ENCODE peak calls at places on chromosomes 5 and 9, in five cellular contexts. M is breast epithelium, W is spleen, R is K562, O is GM23338. H is an unnamed sample.

GRCh38 chr5:93209476-93209875 is 371.5 kb downstream of the NR2F1-AS1 start:
- DNase-seq in M (no peak), W (no peak), R (no peak), O (no peak), H (no peak)

GRCh38 chr9:135090547-135090946 is 3.1 kb downstream of the OLFM1 start:
- DNase-seq in M (no peak), W (no peak), R (no peak), O (no peak), H (no peak)

GRCh38 chr5:154342211-154342610 is 103.6 kb upstream of the SAP30L start:
- DNase-seq in M (no peak), W (no peak), R (no peak), O (no peak), H (no peak)

GRCh38 chr9:27765931-27766835 is 192.9 kb upstream of the C9orf72 start:
- DNase-seq in M (no peak), W (no peak), R (no peak), O (no peak), H (no peak)

GRCh38 chr9:136081113-136081825 is 13.8 kb downstream of the NACC2 start:
- DNase-seq in M (no peak), W (peak), R (no peak), O (no peak), H (no peak)

GRCh38 chr9:129930743-129931142 is 95.5 kb downstream of the USP20 start:
- DNase-seq in M (no peak), W (no peak), R (no peak), O (no peak), H (no peak)

GRCh38 chr9:112033237-112034215 is 136.9 kb downstream of the UGCG start:
- DNase-seq in M (no peak), W (no peak), R (no peak), O (no peak), H (no peak)

GRCh38 chr5:96640696-96641095 is 21.5 kb upstream of the CAST start:
- DNase-seq in M (no peak), W (no peak), R (no peak), O (no peak), H (no peak)

GRCh38 chr5:83701886-83702285 is 18.8 kb downstream of the HAPLN1 start:
- DNase-seq in M (no peak), W (no peak), R (no peak), O (no peak), H (no peak)

GRCh38 chr5:109049565-109049964 is 301.9 kb downstream of the FER start:
- DNase-seq in M (no peak), W (no peak), R (no peak), O (no peak), H (no peak)

GRCh38 chr5:78269088-78269703 is 25.3 kb downstream of the AP3B1 start:
- DNase-seq in M (no peak), W (no peak), R (no peak), O (peak), H (peak)

GRCh38 chr5:5360878-5361520 is 61.5 kb upstream of the ICE1 start:
- DNase-seq in M (no peak), W (no peak), R (no peak), O (no peak), H (no peak)

GRCh38 chr9:115209601-115210306 is 91.8 kb upstream of the TNC start:
- DNase-seq in M (no peak), W (no peak), R (no peak), O (no peak), H (no peak)

GRCh38 chr9:115204827-115205506 is 87.0 kb upstream of the TNC start:
- DNase-seq in M (no peak), W (no peak), R (no peak), O (no peak), H (no peak)

GRCh38 chr9:115208503-115208902 is 90.5 kb upstream of the TNC start:
- DNase-seq in M (no peak), W (no peak), R (no peak), O (no peak), H (no peak)

GRCh38 chr9:115210699-115211098 is 92.7 kb upstream of the TNC start:
- DNase-seq in M (no peak), W (no peak), R (no peak), O (no peak), H (no peak)

DNA sequence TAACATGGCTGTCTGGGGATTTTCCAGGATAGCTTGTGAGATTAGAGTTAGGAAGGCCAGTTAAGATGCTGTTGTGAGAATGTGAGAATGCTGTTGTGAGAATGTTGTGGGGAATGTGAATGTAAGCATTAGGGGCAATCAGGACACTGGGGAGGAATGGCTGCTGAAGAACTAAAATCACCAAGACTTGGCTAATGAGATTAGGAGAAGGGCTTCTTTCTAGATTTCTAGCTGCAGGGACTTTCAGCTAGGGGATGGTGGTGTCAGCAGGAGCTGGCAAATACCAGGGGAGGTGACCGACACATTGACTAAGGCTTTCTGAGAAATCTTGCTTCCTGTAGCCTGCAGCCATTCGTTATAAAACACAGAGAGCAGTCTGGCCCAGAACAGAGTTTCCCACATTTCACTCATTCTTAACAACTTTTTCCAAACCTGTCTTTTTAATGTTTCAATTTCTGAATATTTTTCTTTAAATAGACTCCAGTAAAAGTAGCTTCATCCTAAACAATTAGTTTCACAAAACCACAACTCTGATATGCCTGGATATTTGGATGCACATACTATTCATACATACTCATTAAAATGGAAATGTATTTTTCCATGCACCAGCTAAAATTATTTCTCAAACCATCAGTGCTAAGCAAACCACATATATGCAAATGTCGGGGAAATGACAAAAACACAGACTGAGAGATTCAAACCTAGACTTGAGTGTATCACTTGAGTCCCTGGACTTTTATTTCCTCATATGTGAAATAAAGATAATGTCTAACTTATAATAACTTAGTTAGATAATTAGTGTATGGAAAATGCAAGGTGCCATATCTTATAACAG is 89.3 kb upstream of the TNC start:
- DNase-seq in M (no peak), W (no peak), R (no peak), O (no peak), H (no peak)
- TF ChIP-seq POLR2AphosphoS5 in M (no peak), W (no peak), R (no peak), O (no peak), H (no peak)

GRCh38 chr5:310516-310915 is 11.0 kb upstream of the AHRR start:
- DNase-seq in M (no peak), W (no peak), R (no peak), O (no peak), H (no peak)

GRCh38 chr5:310941-311434 is 10.5 kb upstream of the AHRR start:
- DNase-seq in M (peak), W (no peak), R (no peak), O (no peak), H (peak)

GRCh38 chr5:307794-308579 is 13.5 kb upstream of the AHRR start:
- DNase-seq in M (no peak), W (no peak), R (no peak), O (no peak), H (no peak)

GRCh38 chr5:307306-307705 is 14.2 kb upstream of the AHRR start:
- DNase-seq in M (no peak), W (no peak), R (no peak), O (no peak), H (no peak)

DNA sequence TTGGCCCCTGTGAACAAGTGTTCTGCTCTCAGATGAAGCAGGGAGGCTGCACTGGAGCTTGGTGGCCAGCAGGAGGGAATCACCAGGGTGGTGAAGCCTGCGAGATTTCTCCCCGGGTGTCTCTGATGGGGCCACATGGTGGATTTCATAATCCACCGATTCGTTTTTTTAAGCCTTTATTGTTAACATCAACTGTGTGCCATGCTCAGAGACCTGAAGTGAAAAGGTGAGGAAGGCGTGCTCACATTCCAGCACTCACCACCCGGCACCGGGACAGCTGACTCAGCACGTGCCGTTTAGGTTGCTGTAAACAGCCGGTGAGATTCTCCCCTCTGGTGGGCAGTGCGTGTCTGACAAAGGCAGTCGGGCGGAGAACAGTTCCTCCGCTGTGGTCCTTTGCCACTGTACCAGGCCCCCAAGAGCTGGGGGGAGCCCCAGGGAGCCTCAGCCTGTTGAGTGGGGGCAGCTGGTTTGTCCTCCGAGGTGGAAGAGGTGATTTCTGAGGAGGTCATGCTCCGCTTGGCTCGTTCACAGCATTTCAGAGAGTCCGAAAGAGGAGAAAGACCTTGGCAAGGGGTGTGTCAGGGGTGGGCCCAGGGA is 12.7 kb upstream of the AHRR start:
- DNase-seq in M (no peak), W (no peak), R (no peak), O (peak), H (no peak)
- H3K27ac ChIP-seq in M (no peak), W (no peak), R (no peak), O (no peak), H (no peak)

GRCh38 chr5:61311836-61312808 is 19.9 kb upstream of the ZSWIM6 start:
- DNase-seq in M (no peak), W (no peak), R (no peak), O (no peak), H (peak)
- TF ChIP-seq POLR2AphosphoS5 in M (no peak), W (no peak), R (no peak), O (no peak), H (peak)

DNA sequence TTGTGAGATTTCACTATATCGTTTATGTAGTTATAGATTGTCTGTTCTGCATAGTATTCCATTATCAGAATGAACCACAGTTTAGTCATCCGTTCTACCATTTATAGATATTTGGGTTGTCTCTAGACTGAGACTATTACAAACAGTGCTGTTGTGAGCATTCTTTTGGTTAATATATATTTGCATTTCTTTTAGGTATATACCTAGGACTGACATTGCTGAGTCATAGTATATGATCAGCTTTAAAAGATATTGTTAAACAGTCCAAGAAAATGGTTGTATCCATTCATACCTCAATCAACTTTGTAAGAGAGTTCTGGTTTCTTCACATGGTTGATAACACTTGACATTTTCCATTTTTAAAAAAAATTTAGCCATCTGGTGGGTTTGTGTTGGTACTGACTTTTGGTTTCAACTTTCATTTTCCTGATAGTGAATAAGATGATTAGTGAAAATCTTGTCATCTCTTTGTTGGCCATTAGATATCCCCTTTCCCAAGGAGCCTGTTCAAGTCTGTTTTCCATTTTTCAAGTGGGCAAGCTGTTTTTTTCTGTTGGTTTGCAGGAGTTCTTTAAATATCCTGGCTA is 22.9 kb upstream of the ADAM19 start:
- DNase-seq in M (no peak), W (no peak), R (no peak), O (no peak), H (no peak)
- H3K27ac ChIP-seq in M (no peak), W (no peak), R (no peak), O (no peak), H (no peak)

GRCh38 chr5:72452515-72453259 is 54.5 kb downstream of the ZNF366 start:
- DNase-seq in M (peak), W (no peak), R (no peak), O (no peak), H (peak)
- TF ChIP-seq POLR2AphosphoS5 in M (no peak), W (no peak), R (no peak), O (no peak), H (peak)